ENCODE peak calls at places on chromosome 19, in seven cellular contexts. D is astrocyte of the spinal cord, L is dorsolateral prefrontal cortex, N is GM06990, R is fibroblast of mammary gland, F is RWPE1, T is psoas muscle. I is an unnamed sample.

GRCh38 chr19:3576696-3577443 is 4.1 kb downstream of the HMG20B start:
- DNase-seq in D (peak), L (peak), N (no peak), R (peak), F (no peak), T (peak), I (peak)

GRCh38 chr19:56567274-56568120 is at the start of gene ZNF470:
- DNase-seq in D (peak), L (peak), N (peak), R (peak), F (peak), T (peak), I (peak)

GRCh38 chr19:5718032-5718578 is 1.8 kb downstream of the LONP1 start:
- DNase-seq in D (peak), L (no peak), N (no peak), R (peak), F (no peak), T (no peak), I (no peak)

GRCh38 chr19:33670398-33670797 is 48.6 kb downstream of the CHST8 start:
- DNase-seq in D (no peak), L (no peak), N (no peak), R (no peak), F (no peak), T (no peak), I (no peak)

GRCh38 chr19:5052515-5052914 is 83.6 kb downstream of the KDM4B start:
- DNase-seq in D (no peak), L (no peak), N (no peak), R (no peak), F (no peak), T (no peak), I (no peak)

GRCh38 chr19:18946918-18947317 is 5.9 kb upstream of the HOMER3 start:
- DNase-seq in D (no peak), L (no peak), N (peak), R (no peak), F (no peak), T (no peak), I (no peak)

GRCh38 chr19:41957838-41958366 is 1.2 kb downstream of the RABAC1 start:
- DNase-seq in D (peak), L (peak), N (no peak), R (peak), F (peak), T (peak), I (peak)

GRCh38 chr19:41861098-41861768 is 1.2 kb downstream of the RPS19 start:
- DNase-seq in D (no peak), L (no peak), N (no peak), R (no peak), F (no peak), T (no peak), I (no peak)

GRCh38 chr19:30071871-30072270 is 129.8 kb downstream of the URI1 start:
- DNase-seq in D (no peak), L (no peak), N (no peak), R (no peak), F (no peak), T (no peak), I (no peak)

GRCh38 chr19:52567921-52568320 is 2.2 kb upstream of the ZNF701 start:
- DNase-seq in D (no peak), L (no peak), N (no peak), R (no peak), F (no peak), T (no peak), I (no peak)

GRCh38 chr19:27777726-27778125 is 1435.2 kb downstream of the UQCRFS1 start:
- DNase-seq in D (no peak), L (no peak), N (no peak), R (no peak), F (no peak), T (no peak), I (no peak)

GRCh38 chr19:53365134-53365898 is at the start of gene ZNF525:
- DNase-seq in D (peak), L (peak), N (peak), R (peak), F (peak), T (peak), I (peak)

GRCh38 chr19:29687244-29687896 is 22.1 kb downstream of the PLEKHF1 start:
- DNase-seq in D (peak), L (no peak), N (no peak), R (peak), F (peak), T (peak), I (no peak)

GRCh38 chr19:3785938-3786824 is at the start of gene MATK:
- DNase-seq in D (no peak), L (no peak), N (no peak), R (no peak), F (peak), T (no peak), I (peak)

GRCh38 chr19:54707932-54708331 is 16.3 kb upstream of the KIR3DL3 start:
- DNase-seq in D (no peak), L (no peak), N (peak), R (no peak), F (no peak), T (no peak), I (peak)

GRCh38 chr19:44777715-44778347 is at the start of gene CBLC:
- DNase-seq in D (no peak), L (no peak), N (no peak), R (no peak), F (peak), T (no peak), I (no peak)

GRCh38 chr19:53333071-53333465 is 481 bp upstream of the ZNF845 start:
- DNase-seq in D (no peak), L (peak), N (no peak), R (no peak), F (no peak), T (peak), I (no peak)

GRCh38 chr19:29075149-29075548 is 137.8 kb downstream of the UQCRFS1 start:
- DNase-seq in D (no peak), L (no peak), N (no peak), R (no peak), F (no peak), T (no peak), I (no peak)

GRCh38 chr19:49687566-49688316 is 1.7 kb upstream of the ADM5 start:
- DNase-seq in D (no peak), L (no peak), N (no peak), R (no peak), F (no peak), T (no peak), I (no peak)

GRCh38 chr19:53530622-53531021 is 7.3 kb upstream of the ZNF331 start:
- DNase-seq in D (no peak), L (no peak), N (no peak), R (no peak), F (no peak), T (no peak), I (no peak)

GRCh38 chr19:52585101-52585500 is 15.0 kb downstream of the ZNF701 start:
- DNase-seq in D (no peak), L (no peak), N (no peak), R (peak), F (no peak), T (no peak), I (no peak)

GRCh38 chr19:4523306-4524110 is 5.2 kb upstream of the PLIN4 start:
- DNase-seq in D (no peak), L (no peak), N (no peak), R (peak), F (no peak), T (peak), I (peak)

GRCh38 chr19:48203227-48203793 is 32.8 kb downstream of the ZSWIM9 start:
- DNase-seq in D (no peak), L (no peak), N (no peak), R (no peak), F (no peak), T (no peak), I (no peak)

GRCh38 chr19:6402834-6403608 is 10.1 kb upstream of the GTF2F1 start:
- DNase-seq in D (peak), L (peak), N (no peak), R (peak), F (no peak), T (no peak), I (no peak)

GRCh38 chr19:5641171-5641570 is 18.3 kb downstream of the SAFB start:
- DNase-seq in D (no peak), L (no peak), N (no peak), R (no peak), F (peak), T (no peak), I (no peak)

GRCh38 chr19:17470204-17470841 is at the start of gene SLC27A1:
- DNase-seq in D (peak), L (peak), N (peak), R (peak), F (peak), T (peak), I (peak)

GRCh38 chr19:32197896-32198882 is 147.2 kb upstream of the ZNF507 start:
- DNase-seq in D (no peak), L (no peak), N (no peak), R (no peak), F (no peak), T (no peak), I (no peak)

GRCh38 chr19:43362179-43362578 is 8.7 kb downstream of the CD177 start:
- DNase-seq in D (no peak), L (no peak), N (no peak), R (peak), F (no peak), T (no peak), I (no peak)

GRCh38 chr19:37905936-37906867 is at the start of gene WDR87:
- DNase-seq in D (peak), L (peak), N (peak), R (no peak), F (peak), T (peak), I (peak)

GRCh38 chr19:4832776-4833175 is 1.3 kb upstream of the TICAM1 start:
- DNase-seq in D (no peak), L (no peak), N (no peak), R (no peak), F (no peak), T (no peak), I (no peak)

GRCh38 chr19:53881482-53882390 is at the start of gene PRKCG:
- DNase-seq in D (no peak), L (peak), N (peak), R (no peak), F (no peak), T (no peak), I (peak)

GRCh38 chr19:18408053-18408476 is 10.6 kb upstream of the LRRC25 start:
- DNase-seq in D (no peak), L (no peak), N (peak), R (no peak), F (no peak), T (no peak), I (peak)

GRCh38 chr19:19049406-19049805 is 14.4 kb upstream of the SLC25A42 start:
- DNase-seq in D (no peak), L (no peak), N (no peak), R (peak), F (no peak), T (no peak), I (no peak)

GRCh38 chr19:1046117-1046626 is 6.3 kb downstream of the ABCA7 start:
- DNase-seq in D (no peak), L (no peak), N (no peak), R (no peak), F (no peak), T (peak), I (no peak)

GRCh38 chr19:7292950-7293794 is 1.0 kb downstream of the INSR start:
- DNase-seq in D (no peak), L (peak), N (peak), R (no peak), F (no peak), T (peak), I (peak)

GRCh38 chr19:6801397-6802086 is 29.0 kb downstream of the VAV1 start:
- DNase-seq in D (no peak), L (no peak), N (peak), R (no peak), F (peak), T (peak), I (peak)

GRCh38 chr19:42197375-42197817 is 20.1 kb downstream of the DEDD2 start:
- DNase-seq in D (no peak), L (no peak), N (no peak), R (no peak), F (no peak), T (no peak), I (no peak)

GRCh38 chr19:3607398-3608078 is 863 bp upstream of the TBXA2R start:
- DNase-seq in D (peak), L (no peak), N (no peak), R (peak), F (no peak), T (peak), I (no peak)

DNA sequence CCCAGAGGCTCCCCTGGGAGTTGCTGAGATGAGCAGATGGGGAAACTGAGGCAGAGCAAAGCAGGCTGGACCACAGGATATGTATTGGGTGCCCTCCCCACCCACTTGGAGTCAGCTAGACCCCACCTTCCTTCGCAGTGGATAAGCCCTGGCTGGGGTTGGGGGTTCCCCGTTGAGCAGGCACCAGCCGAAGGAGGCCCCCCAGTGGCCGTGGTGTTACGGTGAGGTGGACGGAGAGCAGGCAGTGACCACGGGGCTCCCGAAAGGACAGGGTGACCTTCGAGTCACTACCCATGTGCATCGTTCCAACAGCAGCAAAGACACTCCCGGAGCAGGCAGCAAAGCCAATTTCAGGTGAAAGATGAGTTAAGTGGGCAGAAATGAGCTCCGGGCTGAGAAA is 62.4 kb upstream of the ADGRE5 start:
- DNase-seq in D (no peak), L (no peak), N (no peak), R (no peak), F (no peak), T (no peak), I (peak)
- TF ChIP-seq CTCF in D (peak), L (no peak), N (peak), R (no peak), F (no peak), T (no peak), I (peak)

GRCh38 chr19:15025237-15025636 is 24.0 kb upstream of the CASP14 start:
- DNase-seq in D (no peak), L (no peak), N (no peak), R (no peak), F (peak), T (no peak), I (peak)
- TF ChIP-seq CTCF in D (no peak), L (no peak), N (peak), R (no peak), F (no peak), T (no peak), I (peak)

DNA sequence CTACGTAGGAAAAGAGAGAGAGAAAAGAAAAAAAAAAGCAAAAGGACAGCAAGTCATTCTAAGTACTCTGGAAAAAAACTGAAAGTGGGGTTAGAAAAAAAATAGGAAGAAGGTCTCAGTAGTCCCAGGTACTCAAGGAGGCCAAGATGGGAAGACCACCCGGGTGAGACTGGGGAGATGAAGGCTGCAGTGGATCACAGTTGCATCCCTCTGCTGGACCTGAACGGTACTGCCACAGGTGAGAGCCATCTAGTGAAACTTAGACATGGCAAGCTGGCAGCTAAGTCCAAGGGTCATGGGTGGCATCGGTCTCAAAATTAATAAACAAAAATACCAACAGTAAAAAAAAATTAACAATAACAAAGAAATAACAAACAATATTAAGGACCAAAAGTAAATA is 41.0 kb upstream of the ZNF91 start:
- DNase-seq in D (no peak), L (no peak), N (no peak), R (no peak), F (no peak), T (no peak), I (no peak)
- TF ChIP-seq CTCF in D (no peak), L (no peak), N (peak), R (peak), F (no peak), T (no peak), I (peak)

GRCh38 chr19:46860125-46860845 is 512 bp upstream of the ARHGAP35 start:
- DNase-seq in D (peak), L (peak), N (peak), R (peak), F (peak), T (peak), I (peak)
- TF ChIP-seq CTCF in D (no peak), L (no peak), N (no peak), R (no peak), F (no peak), T (no peak), I (no peak)

GRCh38 chr19:40603071-40603718 is 2.0 kb downstream of the LTBP4 start:
- DNase-seq in D (no peak), L (no peak), N (no peak), R (no peak), F (no peak), T (no peak), I (no peak)

GRCh38 chr19:40603719-40604646 is 2.8 kb downstream of the LTBP4 start:
- DNase-seq in D (peak), L (peak), N (peak), R (peak), F (peak), T (peak), I (peak)

GRCh38 chr19:40607311-40607871 is 6.2 kb downstream of the LTBP4 start:
- DNase-seq in D (no peak), L (no peak), N (no peak), R (no peak), F (no peak), T (no peak), I (no peak)

GRCh38 chr19:40604647-40605200 is 3.6 kb downstream of the LTBP4 start:
- DNase-seq in D (no peak), L (no peak), N (no peak), R (no peak), F (no peak), T (no peak), I (no peak)

GRCh38 chr19:40605201-40605971 is 4.2 kb downstream of the LTBP4 start:
- DNase-seq in D (peak), L (peak), N (peak), R (peak), F (peak), T (peak), I (peak)
- TF ChIP-seq CTCF in D (peak), L (peak), N (peak), R (no peak), F (peak), T (peak), I (peak)

GRCh38 chr19:36058481-36059179 is 3.9 kb downstream of the WDR62 start:
- DNase-seq in D (no peak), L (no peak), N (no peak), R (no peak), F (no peak), T (no peak), I (no peak)

GRCh38 chr19:36064829-36065228 is 10.1 kb downstream of the WDR62 start:
- DNase-seq in D (no peak), L (no peak), N (no peak), R (no peak), F (no peak), T (no peak), I (no peak)

GRCh38 chr19:36061367-36061766 is 6.7 kb downstream of the WDR62 start:
- DNase-seq in D (no peak), L (no peak), N (no peak), R (no peak), F (no peak), T (no peak), I (no peak)

GRCh38 chr19:36059180-36059910 is 4.6 kb downstream of the WDR62 start:
- DNase-seq in D (no peak), L (no peak), N (no peak), R (no peak), F (no peak), T (no peak), I (no peak)

GRCh38 chr19:36060430-36060829 is 5.7 kb downstream of the WDR62 start:
- DNase-seq in D (peak), L (peak), N (no peak), R (peak), F (peak), T (peak), I (peak)
- TF ChIP-seq CTCF in D (peak), L (peak), N (peak), R (peak), F (peak), T (peak), I (peak)

GRCh38 chr19:10919352-10920287 is 8.8 kb downstream of the YIPF2 start:
- DNase-seq in D (no peak), L (no peak), N (no peak), R (no peak), F (no peak), T (no peak), I (no peak)

GRCh38 chr19:10920288-10920655 is 8.2 kb downstream of the YIPF2 start:
- DNase-seq in D (no peak), L (no peak), N (no peak), R (no peak), F (no peak), T (no peak), I (no peak)

GRCh38 chr19:10920781-10921180 is 7.7 kb downstream of the YIPF2 start:
- DNase-seq in D (no peak), L (no peak), N (no peak), R (no peak), F (no peak), T (peak), I (no peak)

GRCh38 chr19:10916602-10917001 is 11.8 kb downstream of the YIPF2 start:
- DNase-seq in D (no peak), L (no peak), N (no peak), R (no peak), F (no peak), T (no peak), I (no peak)

GRCh38 chr19:10918359-10918758 is 10.1 kb downstream of the YIPF2 start:
- DNase-seq in D (no peak), L (no peak), N (no peak), R (no peak), F (no peak), T (no peak), I (no peak)
- TF ChIP-seq CTCF in D (no peak), L (no peak), N (no peak), R (no peak), F (no peak), T (no peak), I (no peak)

I was measured in GM13977.